ENCODE peak calls at places on chromosomes 1 and 21, in nine cellular contexts. E, U, F, Q, V, X, N, H and C are unnamed samples.

GRCh38 chr1:20320734-20321133 is 30.1 kb downstream of the VWA5B1 start:
- DNase-seq in E (no peak), U (no peak), F (no peak), Q (no peak), V (no peak), X (no peak), N (no peak), H (no peak), C (no peak)

GRCh38 chr21:29511076-29511475 is 212.4 kb downstream of the BACH1 start:
- DNase-seq in E (no peak), U (no peak), F (no peak), Q (no peak), V (no peak), X (no peak), N (no peak), H (no peak), C (no peak)

GRCh38 chr1:81920245-81920740 is 119.6 kb downstream of the ADGRL2 start:
- DNase-seq in E (peak), U (no peak), F (peak), Q (peak), V (no peak), X (no peak), N (no peak), H (no peak), C (no peak)

GRCh38 chr1:154350383-154350782 is 25.1 kb downstream of the ATP8B2 start:
- DNase-seq in E (no peak), U (no peak), F (no peak), Q (peak), V (no peak), X (no peak), N (no peak), H (no peak), C (no peak)

GRCh38 chr1:33152685-33153432 is 29.0 kb downstream of the TRIM62 start:
- DNase-seq in E (no peak), U (peak), F (no peak), Q (peak), V (no peak), X (no peak), N (peak), H (no peak), C (no peak)

GRCh38 chr1:16139473-16139962 is 16.4 kb downstream of the EPHA2 start:
- DNase-seq in E (peak), U (no peak), F (peak), Q (no peak), V (no peak), X (no peak), N (no peak), H (no peak), C (no peak)

GRCh38 chr21:44304846-44305245 is 5.0 kb downstream of the PFKL start:
- DNase-seq in E (no peak), U (peak), F (peak), Q (peak), V (peak), X (no peak), N (peak), H (peak), C (peak)

GRCh38 chr1:2623571-2624337 is 9.1 kb downstream of the MMEL1 start:
- DNase-seq in E (no peak), U (no peak), F (no peak), Q (no peak), V (no peak), X (no peak), N (no peak), H (no peak), C (no peak)

GRCh38 chr1:162626733-162627132 is 5.5 kb upstream of the DDR2 start:
- DNase-seq in E (no peak), U (peak), F (no peak), Q (no peak), V (no peak), X (no peak), N (no peak), H (no peak), C (no peak)

GRCh38 chr21:34886554-34887385 is 162.3 kb downstream of the RUNX1 start:
- DNase-seq in E (no peak), U (peak), F (peak), Q (peak), V (no peak), X (peak), N (no peak), H (peak), C (no peak)

GRCh38 chr1:154845879-154846278 is 24.2 kb downstream of the KCNN3 start:
- DNase-seq in E (no peak), U (no peak), F (no peak), Q (no peak), V (no peak), X (no peak), N (no peak), H (no peak), C (no peak)

GRCh38 chr1:26387447-26387846 is 14.9 kb upstream of the ZNF683 start:
- DNase-seq in E (peak), U (no peak), F (peak), Q (no peak), V (no peak), X (no peak), N (no peak), H (no peak), C (no peak)

GRCh38 chr1:231072502-231072901 is 32.4 kb upstream of the FAM89A start:
- DNase-seq in E (no peak), U (no peak), F (no peak), Q (no peak), V (no peak), X (no peak), N (no peak), H (no peak), C (no peak)

GRCh38 chr1:101295212-101295611 is 58.4 kb downstream of the S1PR1 start:
- DNase-seq in E (no peak), U (no peak), F (peak), Q (no peak), V (no peak), X (no peak), N (no peak), H (no peak), C (no peak)

GRCh38 chr1:94709891-94710581 is 110.1 kb upstream of the SLC44A3 start:
- DNase-seq in E (peak), U (no peak), F (no peak), Q (no peak), V (no peak), X (no peak), N (no peak), H (no peak), C (no peak)

GRCh38 chr1:46396429-46397398 is 2.6 kb downstream of the FAAH start:
- DNase-seq in E (no peak), U (no peak), F (no peak), Q (no peak), V (no peak), X (no peak), N (peak), H (no peak), C (no peak)

GRCh38 chr1:15469836-15470495 is 5.9 kb upstream of the CELA2B start:
- DNase-seq in E (no peak), U (no peak), F (no peak), Q (no peak), V (no peak), X (no peak), N (no peak), H (no peak), C (no peak)

GRCh38 chr1:245311887-245312286 is 157.1 kb downstream of the KIF26B start:
- DNase-seq in E (no peak), U (no peak), F (no peak), Q (no peak), V (no peak), X (no peak), N (no peak), H (no peak), C (no peak)

GRCh38 chr1:229253170-229253974 is 17.5 kb upstream of the RAB4A start:
- DNase-seq in E (peak), U (no peak), F (peak), Q (peak), V (no peak), X (no peak), N (no peak), H (no peak), C (no peak)

GRCh38 chr1:218266356-218266755 is 18.7 kb upstream of the RRP15 start:
- DNase-seq in E (no peak), U (no peak), F (peak), Q (no peak), V (no peak), X (no peak), N (no peak), H (no peak), C (no peak)